ENCODE peak calls at places on chromosomes 2 and 18, in seven cellular contexts. One of them, this sample, is unnamed.

GRCh38 chr2:774436-774835 is 97.2 kb upstream of the TMEM18 start:
- DNase-seq in mucosa of descending colon: no peak
- DNase-seq in transverse colon: no peak
- DNase-seq in Panc1: no peak
- DNase-seq in suprapubic skin: no peak
- DNase-seq in tibial artery: no peak
- DNase-seq in SK-N-SH: no peak
- DNase-seq in this sample: no peak

GRCh38 chr2:97734061-97734912 is 20.9 kb downstream of the ZAP70 start:
- DNase-seq in mucosa of descending colon: no peak
- DNase-seq in transverse colon: no peak
- DNase-seq in Panc1: no peak
- DNase-seq in suprapubic skin: peak; percentile 78
- DNase-seq in tibial artery: peak; percentile 53
- DNase-seq in SK-N-SH: no peak
- DNase-seq in this sample: no peak

GRCh38 chr2:239008004-239008403 is 160.1 kb downstream of the TWIST2 start:
- DNase-seq in mucosa of descending colon: no peak
- DNase-seq in transverse colon: no peak
- DNase-seq in Panc1: no peak
- DNase-seq in suprapubic skin: peak; percentile 54
- DNase-seq in tibial artery: peak; percentile 31
- DNase-seq in SK-N-SH: no peak
- DNase-seq in this sample: no peak

GRCh38 chr2:120979921-120980320 is 244.3 kb downstream of the GLI2 start:
- DNase-seq in mucosa of descending colon: no peak
- DNase-seq in transverse colon: no peak
- DNase-seq in Panc1: no peak
- DNase-seq in suprapubic skin: no peak
- DNase-seq in tibial artery: no peak
- DNase-seq in SK-N-SH: no peak
- DNase-seq in this sample: no peak

GRCh38 chr2:177812713-177813396 is 259.7 kb downstream of the PDE11A start:
- DNase-seq in mucosa of descending colon: no peak
- DNase-seq in transverse colon: no peak
- DNase-seq in Panc1: no peak
- DNase-seq in suprapubic skin: no peak
- DNase-seq in tibial artery: no peak
- DNase-seq in SK-N-SH: no peak
- DNase-seq in this sample: no peak

GRCh38 chr2:70280242-70280798 is 13.2 kb downstream of the SNRPG start:
- DNase-seq in mucosa of descending colon: no peak
- DNase-seq in transverse colon: no peak
- DNase-seq in Panc1: no peak
- DNase-seq in suprapubic skin: no peak
- DNase-seq in tibial artery: no peak
- DNase-seq in SK-N-SH: no peak
- DNase-seq in this sample: no peak

GRCh38 chr18:295756-296155 is 27.9 kb upstream of the THOC1 start:
- DNase-seq in mucosa of descending colon: no peak
- DNase-seq in transverse colon: no peak
- DNase-seq in Panc1: no peak
- DNase-seq in suprapubic skin: no peak
- DNase-seq in tibial artery: no peak
- DNase-seq in SK-N-SH: no peak
- DNase-seq in this sample: no peak

GRCh38 chr18:72375628-72376027 is 168.5 kb downstream of the CBLN2 start:
- DNase-seq in mucosa of descending colon: no peak
- DNase-seq in transverse colon: no peak
- DNase-seq in Panc1: no peak
- DNase-seq in suprapubic skin: no peak
- DNase-seq in tibial artery: no peak
- DNase-seq in SK-N-SH: no peak
- DNase-seq in this sample: no peak

GRCh38 chr2:3460831-3461544 is 58.3 kb downstream of the ADI1 start:
- DNase-seq in mucosa of descending colon: no peak
- DNase-seq in transverse colon: no peak
- DNase-seq in Panc1: no peak
- DNase-seq in suprapubic skin: peak; percentile 79
- DNase-seq in tibial artery: peak; percentile 58
- DNase-seq in SK-N-SH: no peak
- DNase-seq in this sample: peak; percentile 55

GRCh38 chr2:218860950-218861381 is 1.4 kb downstream of the WNT6 start:
- DNase-seq in mucosa of descending colon: no peak
- DNase-seq in transverse colon: peak; percentile 34
- DNase-seq in Panc1: no peak
- DNase-seq in suprapubic skin: peak; percentile 77
- DNase-seq in tibial artery: peak; percentile 56
- DNase-seq in SK-N-SH: peak; percentile 92
- DNase-seq in this sample: peak; percentile 68

GRCh38 chr2:400988-401679 is 113.2 kb upstream of the ALKAL2 start:
- DNase-seq in mucosa of descending colon: no peak
- DNase-seq in transverse colon: no peak
- DNase-seq in Panc1: no peak
- DNase-seq in suprapubic skin: no peak
- DNase-seq in tibial artery: no peak
- DNase-seq in SK-N-SH: no peak
- DNase-seq in this sample: no peak

GRCh38 chr2:230956827-230957755 is 32.0 kb upstream of the GPR55 start:
- DNase-seq in mucosa of descending colon: peak; percentile 68
- DNase-seq in transverse colon: peak; percentile 64
- DNase-seq in Panc1: no peak
- DNase-seq in suprapubic skin: no peak
- DNase-seq in tibial artery: no peak
- DNase-seq in SK-N-SH: peak; percentile 84
- DNase-seq in this sample: no peak

GRCh38 chr18:3596324-3597158 is 146.6 kb downstream of the TGIF1 start:
- DNase-seq in mucosa of descending colon: peak; percentile 76
- DNase-seq in transverse colon: peak; percentile 66
- DNase-seq in Panc1: no peak
- DNase-seq in suprapubic skin: no peak
- DNase-seq in tibial artery: no peak
- DNase-seq in SK-N-SH: peak; percentile 69
- DNase-seq in this sample: peak; percentile 43
- TF ChIP-seq CTCF in mucosa of descending colon: no peak
- TF ChIP-seq CTCF in transverse colon: peak; percentile 21
- TF ChIP-seq CTCF in Panc1: peak; percentile 58
- TF ChIP-seq CTCF in suprapubic skin: no peak
- TF ChIP-seq CTCF in tibial artery: no peak
- TF ChIP-seq CTCF in SK-N-SH: peak; percentile 28
- TF ChIP-seq CTCF in this sample: peak; percentile 26

GRCh38 chr2:9707008-9707407 is 76.2 kb upstream of the YWHAQ start:
- DNase-seq in mucosa of descending colon: no peak
- DNase-seq in transverse colon: no peak
- DNase-seq in Panc1: no peak
- DNase-seq in suprapubic skin: no peak
- DNase-seq in tibial artery: no peak
- DNase-seq in SK-N-SH: no peak
- DNase-seq in this sample: no peak
- H3K4me1 ChIP-seq in mucosa of descending colon: no peaks in the 10 kb centered on the region
- H3K4me1 ChIP-seq in transverse colon: no peaks in the 10 kb centered on the region
- H3K4me1 ChIP-seq in Panc1: peaks cover 11% of the 10 kb centered on the region
- H3K4me1 ChIP-seq in suprapubic skin: peaks cover 23% of the 10 kb centered on the region
- H3K4me1 ChIP-seq in tibial artery: peaks cover 12% of the 10 kb centered on the region
- H3K4me1 ChIP-seq in SK-N-SH: peaks cover 4% of the 10 kb centered on the region
- H3K4me1 ChIP-seq in this sample: no peaks in the 10 kb centered on the region

DNA sequence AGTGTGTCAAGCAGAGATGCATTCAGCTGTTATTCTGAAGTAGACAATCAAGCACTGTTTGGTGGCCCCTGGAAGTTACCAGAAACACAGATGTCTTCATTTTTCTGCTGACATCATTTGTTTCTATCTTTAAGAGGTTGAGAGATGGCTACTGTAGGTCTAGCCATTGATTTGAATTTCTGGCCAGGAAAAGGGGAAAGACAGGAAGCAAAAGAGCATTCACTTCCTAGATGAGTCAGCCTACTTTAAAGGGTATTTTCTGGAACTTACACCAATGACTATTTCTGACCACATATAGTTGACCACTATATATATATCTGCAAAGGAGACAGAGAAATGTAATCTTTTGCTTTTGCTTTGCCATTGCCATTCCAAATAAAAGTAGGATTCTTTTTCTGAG is 900.1 kb upstream of the SOX11 start:
- DNase-seq in mucosa of descending colon: no peak
- DNase-seq in transverse colon: no peak
- DNase-seq in Panc1: no peak
- DNase-seq in suprapubic skin: no peak
- DNase-seq in tibial artery: no peak
- DNase-seq in SK-N-SH: no peak
- DNase-seq in this sample: no peak
- H3K9me3 ChIP-seq in mucosa of descending colon: peaks cover 52% of the 10 kb centered on the region
- H3K9me3 ChIP-seq in transverse colon: peaks cover 13% of the 10 kb centered on the region
- H3K9me3 ChIP-seq in Panc1: peaks cover 3% of the 10 kb centered on the region
- H3K9me3 ChIP-seq in suprapubic skin: peaks cover 8% of the 10 kb centered on the region
- H3K9me3 ChIP-seq in tibial artery: peaks cover 6% of the 10 kb centered on the region
- H3K9me3 ChIP-seq in SK-N-SH: peaks cover 3% of the 10 kb centered on the region
- H3K9me3 ChIP-seq in this sample: peaks cover 30% of the 10 kb centered on the region

GRCh38 chr2:8437228-8437948 is 244.5 kb upstream of the ID2 start:
- DNase-seq in mucosa of descending colon: no peak
- DNase-seq in transverse colon: no peak
- DNase-seq in Panc1: no peak
- DNase-seq in suprapubic skin: no peak
- DNase-seq in tibial artery: no peak
- DNase-seq in SK-N-SH: no peak
- DNase-seq in this sample: no peak
- TF ChIP-seq CTCF in mucosa of descending colon: no peak
- TF ChIP-seq CTCF in transverse colon: no peak
- TF ChIP-seq CTCF in Panc1: no peak
- TF ChIP-seq CTCF in suprapubic skin: no peak
- TF ChIP-seq CTCF in tibial artery: no peak
- TF ChIP-seq CTCF in SK-N-SH: no peak
- TF ChIP-seq CTCF in this sample: no peak

GRCh38 chr2:48948400-48949110 is 193.0 kb upstream of the LHCGR start:
- DNase-seq in mucosa of descending colon: no peak
- DNase-seq in transverse colon: no peak
- DNase-seq in Panc1: no peak
- DNase-seq in suprapubic skin: no peak
- DNase-seq in tibial artery: no peak
- DNase-seq in SK-N-SH: no peak
- DNase-seq in this sample: no peak
- H3K4me1 ChIP-seq in mucosa of descending colon: no peaks in the 10 kb centered on the region
- H3K4me1 ChIP-seq in transverse colon: no peaks in the 10 kb centered on the region
- H3K4me1 ChIP-seq in Panc1: no peaks in the 10 kb centered on the region
- H3K4me1 ChIP-seq in suprapubic skin: no peaks in the 10 kb centered on the region
- H3K4me1 ChIP-seq in tibial artery: no peaks in the 10 kb centered on the region
- H3K4me1 ChIP-seq in SK-N-SH: peaks cover 10% of the 10 kb centered on the region
- H3K4me1 ChIP-seq in this sample: peaks cover 2% of the 10 kb centered on the region